ENCODE peak calls at places on chromosomes 12 and 14, in five cellular contexts. One of them, this sample, is unnamed.

GRCh38 chr12:16347391-16348298 is at the start of gene MGST1:
- DNase-seq in kidney: no peak
- DNase-seq in WTC11: peak; percentile 84
- DNase-seq in epithelial cell of esophagus: peak; percentile 77
- DNase-seq in esophagus squamous epithelium: no peak
- DNase-seq in this sample: peak; percentile 28

GRCh38 chr14:89298056-89298834 is 118.8 kb downstream of the FOXN3 start:
- DNase-seq in kidney: no peak
- DNase-seq in WTC11: no peak
- DNase-seq in epithelial cell of esophagus: no peak
- DNase-seq in esophagus squamous epithelium: no peak
- DNase-seq in this sample: no peak

GRCh38 chr14:104112609-104113571 is 25.5 kb upstream of the KIF26A start:
- DNase-seq in epithelial cell of esophagus: no peak
- DNase-seq in kidney: peak; percentile 49
- DNase-seq in esophagus squamous epithelium: no peak
- DNase-seq in WTC11: peak; percentile 7
- DNase-seq in this sample: no peak

GRCh38 chr12:51388826-51389225 is 2.4 kb downstream of the GALNT6 start:
- DNase-seq in esophagus squamous epithelium: no peak
- DNase-seq in epithelial cell of esophagus: no peak
- DNase-seq in kidney: no peak
- DNase-seq in WTC11: no peak
- DNase-seq in this sample: no peak

GRCh38 chr12:57754411-57755193 is at the start of gene MARCHF9:
- DNase-seq in kidney: peak; percentile 93
- DNase-seq in epithelial cell of esophagus: peak; percentile 89
- DNase-seq in WTC11: peak; percentile 77
- DNase-seq in esophagus squamous epithelium: peak; percentile 43
- DNase-seq in this sample: no peak

GRCh38 chr12:75892779-75893408 is 138.7 kb downstream of the PHLDA1 start:
- DNase-seq in WTC11: no peak
- DNase-seq in epithelial cell of esophagus: peak; percentile 18
- DNase-seq in kidney: no peak
- DNase-seq in esophagus squamous epithelium: no peak
- DNase-seq in this sample: peak; percentile 45

GRCh38 chr14:72879431-72879830 is 14.5 kb downstream of the DPF3 start:
- DNase-seq in kidney: no peak
- DNase-seq in esophagus squamous epithelium: no peak
- DNase-seq in WTC11: no peak
- DNase-seq in epithelial cell of esophagus: no peak
- DNase-seq in this sample: no peak

GRCh38 chr12:51827925-51828818 is 20.3 kb downstream of the FIGNL2 start:
- DNase-seq in kidney: no peak
- DNase-seq in WTC11: no peak
- DNase-seq in epithelial cell of esophagus: peak; percentile 84
- DNase-seq in esophagus squamous epithelium: no peak
- DNase-seq in this sample: peak; percentile 20

GRCh38 chr12:111349748-111350520 is 19.0 kb downstream of the PHETA1 start:
- DNase-seq in WTC11: no peak
- DNase-seq in esophagus squamous epithelium: no peak
- DNase-seq in epithelial cell of esophagus: no peak
- DNase-seq in kidney: no peak
- DNase-seq in this sample: no peak

GRCh38 chr14:75989134-75989533 is 3.6 kb downstream of the IFT43 start:
- DNase-seq in WTC11: no peak
- DNase-seq in kidney: no peak
- DNase-seq in esophagus squamous epithelium: no peak
- DNase-seq in epithelial cell of esophagus: no peak
- DNase-seq in this sample: no peak

GRCh38 chr12:63928305-63928704 is 83.8 kb downstream of the SRGAP1 start:
- DNase-seq in kidney: no peak
- DNase-seq in esophagus squamous epithelium: no peak
- DNase-seq in WTC11: no peak
- DNase-seq in epithelial cell of esophagus: no peak
- DNase-seq in this sample: no peak

GRCh38 chr12:6068226-6068625 is 56.2 kb downstream of the VWF start:
- DNase-seq in esophagus squamous epithelium: no peak
- DNase-seq in kidney: no peak
- DNase-seq in epithelial cell of esophagus: no peak
- DNase-seq in WTC11: no peak
- DNase-seq in this sample: no peak

GRCh38 chr14:99808515-99808914 is 15.3 kb downstream of the EML1 start:
- DNase-seq in kidney: no peak
- DNase-seq in epithelial cell of esophagus: no peak
- DNase-seq in esophagus squamous epithelium: no peak
- DNase-seq in WTC11: no peak
- DNase-seq in this sample: no peak

GRCh38 chr12:114046236-114046998 is 80.3 kb upstream of the RBM19 start:
- DNase-seq in WTC11: no peak
- DNase-seq in epithelial cell of esophagus: no peak
- DNase-seq in kidney: no peak
- DNase-seq in esophagus squamous epithelium: no peak
- DNase-seq in this sample: no peak

GRCh38 chr12:12265571-12266388 is 1.1 kb downstream of the LRP6 start:
- DNase-seq in epithelial cell of esophagus: peak; percentile 32
- DNase-seq in esophagus squamous epithelium: no peak
- DNase-seq in kidney: no peak
- DNase-seq in WTC11: no peak
- DNase-seq in this sample: peak; percentile 31

GRCh38 chr12:2628401-2628800 is 166.4 kb upstream of the FKBP4 start:
- DNase-seq in esophagus squamous epithelium: no peak
- DNase-seq in kidney: no peak
- DNase-seq in epithelial cell of esophagus: no peak
- DNase-seq in WTC11: no peak
- DNase-seq in this sample: no peak

GRCh38 chr12:105378821-105379400 is 48.4 kb downstream of the C12orf75 start:
- DNase-seq in kidney: no peak
- DNase-seq in WTC11: peak; percentile 20
- DNase-seq in esophagus squamous epithelium: no peak
- DNase-seq in epithelial cell of esophagus: no peak
- DNase-seq in this sample: no peak

GRCh38 chr12:57611116-57611809 is at the start of gene ARHGEF25:
- DNase-seq in epithelial cell of esophagus: no peak
- DNase-seq in kidney: peak; percentile 93
- DNase-seq in WTC11: peak; percentile 73
- DNase-seq in esophagus squamous epithelium: no peak
- DNase-seq in this sample: no peak

GRCh38 chr12:70254225-70254624 is 11.0 kb downstream of the CNOT2 start:
- DNase-seq in epithelial cell of esophagus: no peak
- DNase-seq in esophagus squamous epithelium: no peak
- DNase-seq in WTC11: no peak
- DNase-seq in kidney: no peak
- DNase-seq in this sample: no peak

GRCh38 chr12:121925361-121925725 is 7.0 kb downstream of the CFAP251 start:
- DNase-seq in kidney: no peak
- DNase-seq in WTC11: no peak
- DNase-seq in esophagus squamous epithelium: no peak
- DNase-seq in epithelial cell of esophagus: no peak
- DNase-seq in this sample: peak; percentile 68

GRCh38 chr12:130873106-130873795 is 1.4 kb downstream of the RAN start:
- DNase-seq in WTC11: no peak
- DNase-seq in kidney: no peak
- DNase-seq in esophagus squamous epithelium: no peak
- DNase-seq in epithelial cell of esophagus: peak; percentile 39
- DNase-seq in this sample: peak; percentile 11

GRCh38 chr14:26199599-26200370 is 398.0 kb downstream of the NOVA1 start:
- DNase-seq in WTC11: no peak
- DNase-seq in esophagus squamous epithelium: no peak
- DNase-seq in kidney: no peak
- DNase-seq in epithelial cell of esophagus: no peak
- DNase-seq in this sample: no peak

GRCh38 chr12:100146252-100146651 is 3.6 kb upstream of the BLTP3B start:
- DNase-seq in esophagus squamous epithelium: no peak
- DNase-seq in kidney: no peak
- DNase-seq in WTC11: no peak
- DNase-seq in epithelial cell of esophagus: no peak
- DNase-seq in this sample: no peak

GRCh38 chr14:77832301-77832700 is 32.4 kb downstream of the ADCK1 start:
- DNase-seq in kidney: no peak
- DNase-seq in WTC11: no peak
- DNase-seq in esophagus squamous epithelium: no peak
- DNase-seq in epithelial cell of esophagus: no peak
- DNase-seq in this sample: no peak

GRCh38 chr14:29166507-29166906 is 399.9 kb downstream of the FOXG1 start:
- DNase-seq in esophagus squamous epithelium: no peak
- DNase-seq in kidney: no peak
- DNase-seq in epithelial cell of esophagus: no peak
- DNase-seq in WTC11: no peak
- DNase-seq in this sample: no peak

GRCh38 chr12:49553512-49554088 is 14.3 kb downstream of the MCRS1 start:
- DNase-seq in esophagus squamous epithelium: no peak
- DNase-seq in kidney: no peak
- DNase-seq in epithelial cell of esophagus: peak; percentile 70
- DNase-seq in WTC11: no peak
- DNase-seq in this sample: peak; percentile 32

GRCh38 chr14:39169541-39169900 is 612 bp downstream of the TRAPPC6B start:
- DNase-seq in WTC11: no peak
- DNase-seq in esophagus squamous epithelium: no peak
- DNase-seq in kidney: no peak
- DNase-seq in epithelial cell of esophagus: peak; percentile 45
- DNase-seq in this sample: no peak

GRCh38 chr14:43795600-43796228 is 711.4 kb downstream of the FSCB start:
- DNase-seq in WTC11: no peak
- DNase-seq in esophagus squamous epithelium: no peak
- DNase-seq in kidney: no peak
- DNase-seq in epithelial cell of esophagus: peak; percentile 4
- DNase-seq in this sample: no peak

GRCh38 chr14:54935958-54936357 is 33.3 kb upstream of the GCH1 start:
- DNase-seq in WTC11: no peak
- DNase-seq in epithelial cell of esophagus: peak; percentile 90
- DNase-seq in esophagus squamous epithelium: no peak
- DNase-seq in kidney: no peak
- DNase-seq in this sample: no peak

GRCh38 chr12:106214576-106214975 is 33.2 kb downstream of the CKAP4 start:
- DNase-seq in WTC11: no peak
- DNase-seq in esophagus squamous epithelium: no peak
- DNase-seq in epithelial cell of esophagus: no peak
- DNase-seq in kidney: no peak
- DNase-seq in this sample: no peak

GRCh38 chr12:106956048-106956935 is 585 bp downstream of the TMEM263 start:
- DNase-seq in kidney: peak; percentile 90
- DNase-seq in esophagus squamous epithelium: no peak
- DNase-seq in epithelial cell of esophagus: peak; percentile 73
- DNase-seq in WTC11: peak; percentile 14
- DNase-seq in this sample: peak; percentile 88

GRCh38 chr12:58537278-58537677 is 383.0 kb downstream of the LRIG3 start:
- DNase-seq in epithelial cell of esophagus: peak; percentile 41
- DNase-seq in WTC11: no peak
- DNase-seq in esophagus squamous epithelium: no peak
- DNase-seq in kidney: no peak
- DNase-seq in this sample: peak; percentile 47

GRCh38 chr14:51616724-51617409 is 34.8 kb upstream of the FRMD6 start:
- DNase-seq in epithelial cell of esophagus: peak; percentile 81
- DNase-seq in kidney: no peak
- DNase-seq in esophagus squamous epithelium: no peak
- DNase-seq in WTC11: no peak
- DNase-seq in this sample: peak; percentile 84

DNA sequence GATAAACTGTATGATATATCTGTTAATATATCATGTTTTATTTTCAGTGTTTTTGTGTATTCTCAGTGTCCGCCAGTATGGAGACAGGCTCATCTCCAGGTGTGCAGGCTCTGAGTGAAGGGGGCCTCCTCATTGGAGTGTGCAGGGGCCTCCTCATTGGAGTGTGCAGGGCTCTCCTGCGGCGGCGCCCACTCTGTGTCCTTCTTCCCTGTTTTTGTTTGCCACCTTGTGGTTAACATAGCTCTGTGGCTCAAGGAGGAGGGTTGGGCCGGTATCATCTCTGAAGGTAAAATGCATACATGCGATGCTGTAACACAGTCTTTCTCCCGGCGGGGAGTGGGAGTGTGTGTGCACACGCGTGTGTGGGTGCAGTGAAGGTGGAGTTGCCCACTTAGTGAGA is 429.5 kb downstream of the ZFP36L1 start:
- DNase-seq in kidney: no peak
- DNase-seq in epithelial cell of esophagus: no peak
- DNase-seq in esophagus squamous epithelium: no peak
- DNase-seq in WTC11: peak; percentile 47
- DNase-seq in this sample: no peak
- TF ChIP-seq CTCF in kidney: no peak
- TF ChIP-seq CTCF in epithelial cell of esophagus: no peak
- TF ChIP-seq CTCF in esophagus squamous epithelium: no peak
- TF ChIP-seq CTCF in WTC11: no peak
- TF ChIP-seq CTCF in this sample: no peak

GRCh38 chr12:80946591-80946990 is 8.9 kb upstream of the LIN7A start:
- DNase-seq in WTC11: no peak
- DNase-seq in kidney: no peak
- DNase-seq in esophagus squamous epithelium: no peak
- DNase-seq in epithelial cell of esophagus: peak; percentile 4
- DNase-seq in this sample: peak; percentile 20
- TF ChIP-seq CTCF in WTC11: no peak
- TF ChIP-seq CTCF in kidney: no peak
- TF ChIP-seq CTCF in esophagus squamous epithelium: no peak
- TF ChIP-seq CTCF in epithelial cell of esophagus: no peak
- TF ChIP-seq CTCF in this sample: peak; percentile 72

GRCh38 chr14:81390706-81391105 is 9.4 kb downstream of the STON2 start:
- DNase-seq in kidney: no peak
- DNase-seq in epithelial cell of esophagus: no peak
- DNase-seq in esophagus squamous epithelium: no peak
- DNase-seq in WTC11: no peak
- DNase-seq in this sample: no peak
- TF ChIP-seq CTCF in kidney: no peak
- TF ChIP-seq CTCF in epithelial cell of esophagus: no peak
- TF ChIP-seq CTCF in esophagus squamous epithelium: no peak
- TF ChIP-seq CTCF in WTC11: no peak
- TF ChIP-seq CTCF in this sample: no peak

GRCh38 chr14:101083564-101084435 is 180.3 kb upstream of the RTL1 start:
- DNase-seq in epithelial cell of esophagus: peak; percentile 12
- DNase-seq in kidney: no peak
- DNase-seq in esophagus squamous epithelium: no peak
- DNase-seq in WTC11: peak; percentile 77
- DNase-seq in this sample: no peak
- TF ChIP-seq CTCF in epithelial cell of esophagus: peak; percentile 32
- TF ChIP-seq CTCF in kidney: no peak
- TF ChIP-seq CTCF in esophagus squamous epithelium: no peak
- TF ChIP-seq CTCF in WTC11: peak; percentile 46
- TF ChIP-seq CTCF in this sample: peak; percentile 43

DNA sequence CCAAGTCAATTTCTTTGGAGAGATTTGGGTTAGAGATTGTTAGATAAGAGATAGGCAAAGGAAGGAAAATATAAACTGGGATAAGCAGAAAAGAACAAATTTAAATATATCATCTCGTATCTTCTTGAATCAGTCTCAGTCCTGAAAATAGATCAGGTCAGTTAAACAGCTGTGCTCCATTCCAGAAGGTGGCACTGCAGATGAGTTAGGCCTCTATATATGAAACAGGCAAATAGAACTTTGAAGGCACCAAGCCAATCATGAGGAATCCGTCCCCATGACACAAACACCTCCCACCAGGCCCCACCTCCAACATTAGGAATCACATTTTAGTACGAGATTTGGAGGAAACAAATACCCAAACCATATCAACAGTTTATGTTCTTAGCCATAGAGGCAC is 605.5 kb upstream of the USP15 start:
- DNase-seq in WTC11: no peak
- DNase-seq in epithelial cell of esophagus: peak; percentile 43
- DNase-seq in kidney: no peak
- DNase-seq in esophagus squamous epithelium: no peak
- DNase-seq in this sample: no peak
- TF ChIP-seq CTCF in WTC11: no peak
- TF ChIP-seq CTCF in epithelial cell of esophagus: peak; percentile 49
- TF ChIP-seq CTCF in kidney: peak; percentile 28
- TF ChIP-seq CTCF in esophagus squamous epithelium: no peak
- TF ChIP-seq CTCF in this sample: no peak

GRCh38 chr12:108495054-108495453 is 20.0 kb upstream of the FICD start:
- DNase-seq in epithelial cell of esophagus: peak; percentile 59
- DNase-seq in kidney: no peak
- DNase-seq in WTC11: peak; percentile 67
- DNase-seq in esophagus squamous epithelium: no peak
- DNase-seq in this sample: peak; percentile 8
- TF ChIP-seq CTCF in epithelial cell of esophagus: peak; percentile 52
- TF ChIP-seq CTCF in kidney: peak; percentile 24
- TF ChIP-seq CTCF in WTC11: peak; percentile 70
- TF ChIP-seq CTCF in esophagus squamous epithelium: no peak
- TF ChIP-seq CTCF in this sample: peak; percentile 81